ENCODE peak calls at places on chromosomes 7 and 10, in eight cellular contexts. H, M, Z, X, F, Y, I and P are unnamed samples.

GRCh38 chr10:73251683-73252444 is 580 bp downstream of the MRPS16 start:
- DNase-seq in H (no peak), M (no peak), Z (no peak), X (peak), F (peak), Y (peak), I (no peak), P (no peak)

GRCh38 chr7:36295090-36295489 is 94.6 kb upstream of the ANLN start:
- DNase-seq in H (no peak), M (no peak), Z (no peak), X (no peak), F (no peak), Y (no peak), I (no peak), P (no peak)

GRCh38 chr10:114026189-114027040 is 17.3 kb upstream of the ADRB1 start:
- DNase-seq in H (no peak), M (no peak), Z (no peak), X (no peak), F (no peak), Y (no peak), I (no peak), P (peak)

GRCh38 chr10:17735166-17735941 is 16.6 kb upstream of the TMEM236 start:
- DNase-seq in H (no peak), M (no peak), Z (no peak), X (no peak), F (no peak), Y (no peak), I (peak), P (no peak)

GRCh38 chr7:90298145-90299038 is 22.7 kb downstream of the FAM237B start:
- DNase-seq in H (no peak), M (no peak), Z (no peak), X (no peak), F (peak), Y (peak), I (peak), P (peak)

GRCh38 chr7:584122-584465 is 64.4 kb upstream of the PDGFA start:
- DNase-seq in H (no peak), M (no peak), Z (peak), X (peak), F (no peak), Y (peak), I (peak), P (no peak)

GRCh38 chr7:130277763-130278643 is 11.3 kb downstream of the CPA2 start:
- DNase-seq in H (no peak), M (no peak), Z (no peak), X (no peak), F (peak), Y (peak), I (peak), P (no peak)

GRCh38 chr7:129122086-129122750 is 22.3 kb upstream of the TSPAN33 start:
- DNase-seq in H (no peak), M (no peak), Z (no peak), X (no peak), F (no peak), Y (no peak), I (no peak), P (no peak)